ENCODE peak calls at places on chromosomes 13 and 19, in five cellular contexts. O is MM.1S; Q is left lung; Z is Jurkat, Clone E6-1; I is cardiac muscle cell. J is an unnamed sample.
A peak's percentile ranks its signal among the peaks of the same experiment; 100 is the strongest.

GRCh38 chr19:3324405-3324856 is 42.0 kb upstream of the NFIC start:
- DNase-seq in Q (peak; percentile 95), I (no peak), O (peak; percentile 44), Z (peak; percentile 39), J (peak; percentile 79)

GRCh38 chr13:30235206-30235605 is 72.1 kb downstream of the KATNAL1 start:
- DNase-seq in Q (no peak), O (no peak), Z (no peak), I (no peak), J (no peak)

GRCh38 chr13:109155301-109155761 is 525.9 kb downstream of the MYO16 start:
- DNase-seq in O (no peak), Q (no peak), Z (no peak), I (no peak), J (no peak)

GRCh38 chr13:20441066-20441465 is 84.6 kb downstream of the CRYL1 start:
- DNase-seq in I (no peak), Q (no peak), Z (no peak), O (no peak), J (no peak)

GRCh38 chr13:47843005-47843404 is 158.1 kb downstream of the SUCLA2 start:
- DNase-seq in I (no peak), Z (no peak), Q (no peak), O (no peak), J (no peak)

GRCh38 chr13:23504188-23504587 is 66.0 kb upstream of the TNFRSF19 start:
- DNase-seq in I (no peak), O (no peak), Q (no peak), Z (no peak), J (no peak)

GRCh38 chr13:96090240-96091101 is 564 bp downstream of the HS6ST3 start:
- DNase-seq in Q (peak; percentile 61), Z (no peak), O (peak; percentile 23), I (peak; percentile 57), J (no peak)

GRCh38 chr19:3401004-3401768 is 34.8 kb downstream of the NFIC start:
- DNase-seq in I (no peak), O (no peak), Q (no peak), Z (no peak), J (no peak)

GRCh38 chr19:40234429-40235237 is 8.1 kb upstream of the CCNP start:
- DNase-seq in Q (peak; percentile 63), I (no peak), Z (no peak), O (no peak), J (peak; percentile 34)

GRCh38 chr19:7783991-7784421 is 21.0 kb downstream of the CLEC4M start:
- DNase-seq in Q (no peak), O (no peak), Z (no peak), I (no peak), J (no peak)

GRCh38 chr19:46631481-46631880 is 4.5 kb downstream of the GNG8 start:
- DNase-seq in Q (no peak), I (no peak), O (no peak), Z (no peak), J (no peak)

GRCh38 chr19:42051166-42052115 is 18.6 kb downstream of the GRIK5 start:
- DNase-seq in O (no peak), I (no peak), Q (peak; percentile 53), Z (no peak), J (no peak)

DNA sequence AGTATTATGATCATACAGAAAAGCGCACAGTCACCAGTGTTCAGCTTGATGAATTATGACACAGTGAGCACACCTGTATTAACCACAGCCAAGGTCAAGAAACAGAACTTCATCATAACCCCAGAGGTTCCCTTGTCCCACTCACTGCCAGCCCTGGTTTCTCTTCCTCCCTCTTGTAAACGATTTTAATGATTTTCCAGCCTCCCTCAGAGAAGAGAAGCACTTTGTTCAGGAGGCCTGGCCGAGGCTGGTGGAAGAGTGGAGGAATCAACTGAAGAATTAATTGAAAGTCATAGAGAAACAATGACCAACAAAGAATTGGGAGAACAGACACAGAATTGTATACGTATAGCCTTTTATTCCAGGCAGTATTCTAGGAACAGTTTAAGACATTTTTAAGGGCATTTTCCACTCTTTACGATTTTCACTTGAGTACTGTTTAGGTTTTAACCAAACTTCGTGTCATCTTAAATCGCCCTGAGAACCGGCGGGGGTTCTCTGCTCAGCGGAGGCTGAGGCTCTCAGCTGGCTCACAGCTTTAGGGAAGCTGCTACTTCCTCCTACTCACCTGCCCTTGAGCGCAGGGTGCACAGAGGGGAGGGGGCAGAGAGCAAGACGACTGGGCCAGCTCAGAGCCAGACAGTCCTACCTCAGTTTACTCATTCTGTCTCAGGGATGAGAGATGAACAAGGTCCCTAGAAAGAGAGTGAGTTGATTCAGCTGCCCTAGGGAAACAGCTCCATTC is 108.6 kb downstream of the AKAP11 start:
- DNase-seq in Q (no peak), O (peak; percentile 34), Z (no peak), I (no peak), J (no peak)
- H3K4me3 ChIP-seq in Q (no peak overlapping the region), O (no peak overlapping the region), Z (no peak overlapping the region), I (no peak overlapping the region), J (no peak overlapping the region)

DNA sequence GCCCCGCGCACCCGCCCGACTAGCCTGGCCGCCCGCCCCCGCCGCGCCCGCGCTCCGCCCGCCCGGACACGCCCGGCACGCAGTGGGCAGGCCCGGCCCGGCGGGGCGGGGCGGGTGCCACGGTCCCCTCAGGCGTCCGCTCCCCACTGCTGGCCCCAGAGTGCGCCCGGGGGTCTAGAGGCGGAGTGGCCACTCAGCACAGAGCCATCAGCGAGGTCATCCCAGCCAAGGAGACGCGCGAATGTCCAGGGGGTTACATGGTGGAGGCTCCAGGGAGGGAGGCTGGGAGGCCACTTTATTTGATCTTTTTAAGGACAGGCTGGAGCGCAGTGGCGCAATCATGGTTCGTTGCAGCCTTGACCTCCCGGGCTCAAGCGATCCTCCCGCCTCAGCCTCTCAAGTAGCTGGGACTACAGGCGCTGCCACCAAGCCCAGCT is 236 bp upstream of the TINCR start:
- DNase-seq in Z (no peak), O (no peak), I (no peak), Q (no peak), J (no peak)
- H3K4me3 ChIP-seq in Z (no peak overlapping the region), O (no peak overlapping the region), I (peak overlapping the region; percentile 21), Q (no peak overlapping the region), J (peak overlapping the region; percentile 32)

GRCh38 chr13:111116830-111117229 is 1.7 kb downstream of the ARHGEF7 start:
- DNase-seq in Q (no peak), Z (no peak), I (no peak), O (no peak), J (no peak)
- H3K4me3 ChIP-seq in Q (no peak overlapping the region), Z (no peak overlapping the region), I (no peak overlapping the region), O (no peak overlapping the region), J (peak overlapping the region; percentile 70)

DNA sequence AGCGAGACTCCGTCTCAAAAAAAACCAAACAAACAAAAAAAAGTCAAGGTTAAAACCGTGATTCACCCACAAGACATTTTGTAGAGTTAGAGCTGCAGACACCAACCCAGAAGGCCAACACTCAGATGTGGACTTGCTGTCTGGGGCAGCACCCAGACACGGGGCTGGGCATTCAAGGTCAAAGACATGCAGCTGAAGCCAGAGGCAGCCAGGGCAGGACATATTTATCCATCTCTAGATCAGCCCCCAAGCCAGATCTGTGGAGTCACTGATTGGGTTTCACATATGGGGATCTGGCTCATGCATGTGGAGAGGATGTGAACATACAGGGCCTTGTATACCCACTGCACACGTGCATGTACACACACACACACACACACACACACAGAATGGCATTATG is 3.6 kb downstream of the KLK15 start:
- DNase-seq in Q (no peak), O (no peak), Z (no peak), I (no peak), J (no peak)
- H3K4me3 ChIP-seq in Q (no peak overlapping the region), O (no peak overlapping the region), Z (no peak overlapping the region), I (no peak overlapping the region), J (no peak overlapping the region)

DNA sequence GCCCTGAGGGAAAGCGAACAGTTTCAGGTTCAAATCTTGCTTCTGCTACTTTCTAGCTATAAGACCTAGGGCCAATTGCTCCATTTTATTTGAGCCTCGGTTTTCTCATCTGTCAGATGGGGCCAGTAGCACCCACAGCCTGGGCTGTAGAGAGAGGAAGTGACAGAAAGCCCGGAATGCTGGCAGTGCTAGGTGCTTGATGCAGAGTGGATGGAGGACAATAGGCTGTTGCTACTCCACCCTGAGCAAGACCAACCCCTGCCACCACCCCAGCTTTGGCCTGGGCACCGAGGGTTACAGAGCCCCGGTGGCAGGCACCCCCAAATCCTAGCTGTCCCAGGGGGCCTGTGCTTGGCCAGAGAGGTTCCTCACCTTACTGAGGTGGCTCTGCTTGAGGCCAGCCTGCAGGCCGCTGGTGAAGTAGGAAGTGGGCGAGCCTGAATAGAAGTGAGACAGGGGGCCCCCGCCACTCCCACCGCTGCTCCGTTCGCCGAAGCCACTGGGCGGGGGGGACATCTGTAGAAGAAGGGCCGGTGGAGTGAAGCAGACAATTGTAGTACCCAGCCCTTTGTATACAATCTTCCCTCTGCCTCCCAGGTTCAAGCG is 2.1 kb upstream of the FDX2 start:
- DNase-seq in Q (no peak), Z (no peak), I (no peak), O (no peak), J (no peak)
- H3K4me3 ChIP-seq in Q (no peak overlapping the region), Z (no peak overlapping the region), I (no peak overlapping the region), O (no peak overlapping the region), J (no peak overlapping the region)

J was measured in lower lobe of right lung.